ENCODE peak calls at places on chromosome 14, in seven cellular contexts. L is tibial artery; U is kidney epithelial cell; J is left lung; M is CD8-positive, alpha-beta T cell; W is spleen; E is bronchial epithelial cell. G is an unnamed sample. For H3K27me3, the result is how much of the 10 kb centered on the place peaks cover.

GRCh38 chr14:39140170-39140569 is 26.0 kb downstream of the GEMIN2 start:
- DNase-seq in L (no peak), U (no peak), J (no peak), M (no peak), W (no peak), E (no peak), G (no peak)

GRCh38 chr14:73526036-73526984 is 10.6 kb upstream of the ACOT1 start:
- DNase-seq in L (no peak), U (no peak), J (no peak), M (no peak), W (no peak), E (peak), G (no peak)

GRCh38 chr14:85531594-85532391 is 1.8 kb downstream of the FLRT2 start:
- DNase-seq in L (peak), U (no peak), J (peak), M (no peak), W (peak), E (peak), G (peak)

GRCh38 chr14:87573581-87573980 is 419.4 kb downstream of the GALC start:
- DNase-seq in L (no peak), U (no peak), J (no peak), M (no peak), W (no peak), E (no peak), G (no peak)

GRCh38 chr14:68541128-68541896 is 251.6 kb downstream of the ZFP36L1 start:
- DNase-seq in L (no peak), U (no peak), J (no peak), M (no peak), W (no peak), E (no peak), G (no peak)

GRCh38 chr14:32104308-32104707 is 27.2 kb downstream of the ARHGAP5 start:
- DNase-seq in L (no peak), U (no peak), J (no peak), M (no peak), W (no peak), E (no peak), G (no peak)

GRCh38 chr14:60647081-60647836 is 2.0 kb downstream of the SIX1 start:
- DNase-seq in L (peak), U (no peak), J (peak), M (no peak), W (no peak), E (peak), G (no peak)

GRCh38 chr14:50311337-50311973 is 574 bp downstream of the L2HGDH start:
- DNase-seq in L (no peak), U (no peak), J (no peak), M (no peak), W (no peak), E (no peak), G (no peak)

GRCh38 chr14:61192970-61193369 is 88.2 kb downstream of the TMEM30B start:
- DNase-seq in L (no peak), U (no peak), J (no peak), M (no peak), W (no peak), E (no peak), G (no peak)

GRCh38 chr14:101276309-101277091 is 284.8 kb upstream of the DIO3 start:
- DNase-seq in L (no peak), U (no peak), J (no peak), M (no peak), W (no peak), E (peak), G (no peak)

GRCh38 chr14:60482743-60483142 is 3.1 kb downstream of the C14orf39 start:
- DNase-seq in L (no peak), U (no peak), J (no peak), M (no peak), W (no peak), E (peak), G (no peak)

GRCh38 chr14:68399971-68400370 is 392.9 kb downstream of the ZFP36L1 start:
- DNase-seq in L (no peak), U (no peak), J (no peak), M (no peak), W (no peak), E (no peak), G (no peak)

GRCh38 chr14:52299692-52300278 is 14.3 kb upstream of the PTGER2 start:
- DNase-seq in L (no peak), U (no peak), J (no peak), M (no peak), W (no peak), E (peak), G (no peak)

GRCh38 chr14:90717916-90718315 is 98.3 kb downstream of the TTC7B start:
- DNase-seq in L (no peak), U (no peak), J (no peak), M (no peak), W (no peak), E (no peak), G (no peak)

GRCh38 chr14:56241441-56241840 is 123.2 kb downstream of the PELI2 start:
- DNase-seq in L (no peak), U (no peak), J (no peak), M (no peak), W (no peak), E (no peak), G (no peak)

GRCh38 chr14:85471744-85472143 is 58.2 kb upstream of the FLRT2 start:
- DNase-seq in L (no peak), U (peak), J (no peak), M (no peak), W (no peak), E (peak), G (no peak)

DNA sequence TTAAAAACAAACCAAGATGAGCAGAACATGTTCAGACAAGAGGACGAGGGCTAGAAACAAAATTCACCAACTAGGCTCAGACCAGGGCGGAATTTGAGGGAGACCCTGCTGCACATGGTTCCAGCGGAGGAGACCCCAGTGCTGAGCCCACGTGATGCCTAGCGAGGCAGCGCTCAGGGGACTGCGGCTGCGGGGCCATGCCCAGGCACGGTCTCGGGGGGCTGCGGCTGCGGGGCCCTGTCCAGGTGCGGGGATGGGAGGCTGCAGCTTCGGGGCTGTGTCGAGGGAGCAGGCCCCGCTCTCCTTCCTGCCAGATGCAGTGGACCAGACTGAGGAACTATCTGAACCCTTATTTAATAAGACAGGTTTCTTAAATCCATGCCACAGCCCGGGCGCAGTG is 12.7 kb upstream of the CRIP2 start:
- DNase-seq in L (no peak), U (no peak), J (no peak), M (no peak), W (no peak), E (no peak), G (no peak)
- TF ChIP-seq CTCF in L (no peak), U (no peak), J (no peak), M (no peak), W (no peak), E (no peak), G (no peak)

GRCh38 chr14:35401853-35402252 is 2.7 kb downstream of the NFKBIA start:
- DNase-seq in L (no peak), U (no peak), J (peak), M (no peak), W (no peak), E (no peak), G (no peak)

GRCh38 chr14:35402323-35403084 is 2.0 kb downstream of the NFKBIA start:
- DNase-seq in L (no peak), U (no peak), J (peak), M (peak), W (peak), E (peak), G (no peak)

GRCh38 chr14:35400707-35401421 is 3.7 kb downstream of the NFKBIA start:
- DNase-seq in L (no peak), U (no peak), J (no peak), M (no peak), W (peak), E (peak), G (no peak)

GRCh38 chr14:35403085-35403396 is 1.5 kb downstream of the NFKBIA start:
- DNase-seq in L (no peak), U (no peak), J (peak), M (no peak), W (peak), E (peak), G (no peak)

GRCh38 chr14:35401422-35401729 is 3.2 kb downstream of the NFKBIA start:
- DNase-seq in L (no peak), U (no peak), J (no peak), M (no peak), W (no peak), E (no peak), G (no peak)
- H3K4me3 ChIP-seq in L (peak), U (peak), J (peak), M (peak), W (peak), E (no peak), G (peak)

GRCh38 chr14:24177041-24177825 is 5.4 kb downstream of the REC8 start:
- DNase-seq in L (no peak), U (no peak), J (no peak), M (no peak), W (no peak), E (no peak), G (no peak)
- H3K27me3 ChIP-seq in L (under half), U (under half), J (under half), M (under half), W (under half), E (under half), G (under half)

DNA sequence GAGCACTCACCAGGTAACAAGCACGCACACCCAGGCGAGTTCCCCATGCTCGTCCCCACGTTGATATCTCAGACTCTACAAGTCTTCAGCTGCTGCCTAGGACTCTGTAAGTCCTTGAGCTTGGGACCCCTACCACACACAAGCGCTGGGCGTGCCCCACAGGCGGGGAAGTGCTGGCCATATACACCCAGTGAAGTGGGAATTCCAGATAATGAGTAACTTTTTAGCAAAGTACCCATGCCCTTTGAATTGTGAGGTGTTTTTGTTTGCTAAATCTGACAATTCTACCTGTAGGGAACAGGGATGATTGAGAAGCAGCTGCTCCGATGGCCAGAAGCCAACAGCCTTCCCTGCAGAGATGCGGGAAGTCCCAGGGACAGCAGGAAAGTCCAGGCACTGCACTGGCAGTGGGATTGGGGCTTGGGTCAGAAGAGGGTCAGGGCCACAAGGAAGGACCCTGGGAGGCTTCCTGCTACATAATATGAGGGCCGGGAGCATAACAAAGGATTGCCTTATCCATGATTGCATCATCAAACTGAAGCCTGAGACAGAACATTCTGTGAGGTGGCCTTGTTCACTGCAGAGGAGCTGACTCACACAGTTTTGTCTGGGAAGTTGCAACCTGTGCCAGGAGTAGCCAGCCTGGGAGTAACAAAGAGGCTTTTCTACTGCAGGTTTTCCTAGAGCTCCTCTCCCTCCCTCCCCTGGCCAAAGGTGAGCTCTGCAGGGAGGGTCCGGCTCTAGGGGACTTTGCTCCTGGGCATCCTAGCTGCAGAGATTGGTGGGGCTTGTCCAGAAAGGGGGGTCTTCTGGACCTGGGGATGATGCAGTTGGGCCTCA is 13.2 kb upstream of the SERPINA3 start:
- DNase-seq in L (peak), U (peak), J (no peak), M (no peak), W (no peak), E (peak), G (peak)
- TF ChIP-seq CTCF in L (no peak), U (peak), J (no peak), M (no peak), W (no peak), E (no peak), G (no peak)

GRCh38 chr14:28767239-28767850 is 758 bp downstream of the FOXG1 start:
- DNase-seq in L (no peak), U (no peak), J (peak), M (no peak), W (no peak), E (no peak), G (no peak)
- H3K4me3 ChIP-seq in L (peak), U (no peak), J (no peak), M (no peak), W (no peak), E (no peak), G (peak)

GRCh38 chr14:97350894-97351713 is 553.9 kb downstream of the VRK1 start:
- DNase-seq in L (no peak), U (no peak), J (no peak), M (no peak), W (no peak), E (no peak), G (no peak)
- H3K27me3 ChIP-seq in L (under half), U (under half), J (under half), M (under half), W (under half), E (under half), G (under half)

GRCh38 chr14:77653473-77653872 is 37.0 kb upstream of the SPTLC2 start:
- DNase-seq in L (no peak), U (no peak), J (no peak), M (no peak), W (peak), E (no peak), G (no peak)
- TF ChIP-seq CTCF in L (no peak), U (peak), J (peak), M (no peak), W (no peak), E (peak), G (no peak)

GRCh38 chr14:64765740-64766302 is 61.6 kb downstream of the PLEKHG3 start:
- DNase-seq in L (no peak), U (no peak), J (no peak), M (no peak), W (peak), E (no peak), G (no peak)

GRCh38 chr14:64763801-64764511 is 59.7 kb downstream of the PLEKHG3 start:
- DNase-seq in L (no peak), U (no peak), J (no peak), M (no peak), W (peak), E (no peak), G (peak)

GRCh38 chr14:64766430-64767151 is 62.4 kb downstream of the PLEKHG3 start:
- DNase-seq in L (no peak), U (no peak), J (no peak), M (no peak), W (peak), E (peak), G (no peak)

GRCh38 chr14:64763089-64763782 is 59.0 kb downstream of the PLEKHG3 start:
- DNase-seq in L (no peak), U (no peak), J (no peak), M (no peak), W (peak), E (no peak), G (no peak)

GRCh38 chr14:64764641-64765520 is 60.7 kb downstream of the PLEKHG3 start:
- DNase-seq in L (peak), U (no peak), J (peak), M (peak), W (peak), E (no peak), G (peak)
- H3K4me3 ChIP-seq in L (peak), U (peak), J (no peak), M (no peak), W (peak), E (peak), G (peak)

DNA sequence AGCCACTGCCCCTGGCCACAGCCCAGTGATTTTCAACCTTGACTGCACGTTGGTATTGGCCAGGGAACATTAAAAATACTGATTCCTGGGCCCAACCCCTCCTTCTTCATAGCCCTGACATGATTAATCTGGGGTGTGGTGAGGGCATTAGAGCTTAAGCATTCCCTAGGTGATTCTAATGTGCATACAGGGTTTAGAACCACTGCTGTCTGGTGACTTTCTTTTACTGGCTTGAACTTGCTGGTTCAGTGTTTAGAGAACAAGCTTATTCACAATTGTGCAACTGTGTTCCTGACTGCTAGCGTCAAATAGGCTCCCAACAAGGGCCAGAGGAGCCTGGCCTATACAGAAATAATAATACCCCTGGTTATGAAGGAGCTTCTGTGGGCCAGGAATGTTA is 488.8 kb upstream of the CCDC196 start:
- DNase-seq in L (no peak), U (no peak), J (no peak), M (no peak), W (no peak), E (peak), G (no peak)
- H3K27me3 ChIP-seq in L (under half), U (under half), J (under half), M (under half), W (under half), E (under half), G (under half)

GRCh38 chr14:99748529-99748928 is 44.7 kb upstream of the EML1 start:
- DNase-seq in L (no peak), U (no peak), J (no peak), M (no peak), W (no peak), E (no peak), G (no peak)

GRCh38 chr14:99750746-99751450 is 42.3 kb upstream of the EML1 start:
- DNase-seq in L (no peak), U (no peak), J (no peak), M (no peak), W (no peak), E (no peak), G (no peak)

GRCh38 chr14:99747582-99748330 is 45.5 kb upstream of the EML1 start:
- DNase-seq in L (no peak), U (no peak), J (no peak), M (no peak), W (peak), E (no peak), G (no peak)

GRCh38 chr14:99749763-99750715 is 43.2 kb upstream of the EML1 start:
- DNase-seq in L (no peak), U (no peak), J (no peak), M (no peak), W (no peak), E (no peak), G (no peak)

GRCh38 chr14:99749142-99749541 is 44.1 kb upstream of the EML1 start:
- DNase-seq in L (no peak), U (no peak), J (no peak), M (no peak), W (no peak), E (no peak), G (no peak)
- TF ChIP-seq CTCF in L (no peak), U (peak), J (no peak), M (no peak), W (no peak), E (peak), G (no peak)